ENCODE peak calls at places on chromosome 22, in four cellular contexts. One of them, this sample, is unnamed.

GRCh38 chr22:47551438-47551788 is 789.0 kb downstream of the TBC1D22A start:
- DNase-seq in B cell: no peak
- DNase-seq in endothelial cell: no peak
- DNase-seq in adrenal gland: no peak
- DNase-seq in this sample: no peak

GRCh38 chr22:25485626-25486545 is 78.6 kb upstream of the GRK3 start:
- DNase-seq in B cell: no peak
- DNase-seq in endothelial cell: no peak
- DNase-seq in adrenal gland: no peak
- DNase-seq in this sample: no peak

GRCh38 chr22:44520695-44521094 is 22.7 kb upstream of the RTL6 start:
- DNase-seq in B cell: no peak
- DNase-seq in endothelial cell: no peak
- DNase-seq in adrenal gland: no peak
- DNase-seq in this sample: no peak

GRCh38 chr22:47163876-47164513 is 401.5 kb downstream of the TBC1D22A start:
- DNase-seq in B cell: no peak
- DNase-seq in endothelial cell: no peak
- DNase-seq in adrenal gland: peak
- DNase-seq in this sample: no peak

GRCh38 chr22:44143596-44143995 is 37.1 kb upstream of the PARVG start:
- DNase-seq in B cell: no peak
- DNase-seq in endothelial cell: no peak
- DNase-seq in adrenal gland: no peak
- DNase-seq in this sample: no peak

GRCh38 chr22:23720855-23721254 is 30.0 kb downstream of the RGL4 start:
- DNase-seq in B cell: no peak
- DNase-seq in endothelial cell: no peak
- DNase-seq in adrenal gland: no peak
- DNase-seq in this sample: no peak

GRCh38 chr22:44024288-44024908 is at the start of gene PARVB:
- DNase-seq in B cell: peak
- DNase-seq in endothelial cell: peak
- DNase-seq in adrenal gland: peak
- DNase-seq in this sample: peak

GRCh38 chr22:50485221-50486131 is 1.2 kb upstream of the MIOX start:
- DNase-seq in B cell: no peak
- DNase-seq in endothelial cell: no peak
- DNase-seq in adrenal gland: peak
- DNase-seq in this sample: peak

GRCh38 chr22:32336185-32336603 is 21.5 kb upstream of the RFPL3 start:
- DNase-seq in B cell: no peak
- DNase-seq in endothelial cell: no peak
- DNase-seq in adrenal gland: no peak
- DNase-seq in this sample: no peak

GRCh38 chr22:48450188-48450825 is 1377.4 kb downstream of the BRD1 start:
- DNase-seq in B cell: no peak
- DNase-seq in endothelial cell: no peak
- DNase-seq in adrenal gland: no peak
- DNase-seq in this sample: no peak

GRCh38 chr22:27456696-27457503 is 344.7 kb downstream of the MN1 start:
- DNase-seq in B cell: no peak
- DNase-seq in endothelial cell: no peak
- DNase-seq in adrenal gland: no peak
- DNase-seq in this sample: no peak

GRCh38 chr22:16824718-16825687 is at the start of gene XKR3:
- DNase-seq in B cell: no peak
- DNase-seq in endothelial cell: no peak
- DNase-seq in adrenal gland: no peak
- DNase-seq in this sample: no peak

GRCh38 chr22:26669060-26669481 is 11.7 kb downstream of the MIAT start:
- DNase-seq in B cell: no peak
- DNase-seq in endothelial cell: peak
- DNase-seq in adrenal gland: no peak
- DNase-seq in this sample: peak

GRCh38 chr22:26194877-26195276 is 25.6 kb downstream of the SEZ6L start:
- DNase-seq in B cell: no peak
- DNase-seq in endothelial cell: no peak
- DNase-seq in adrenal gland: no peak
- DNase-seq in this sample: no peak

GRCh38 chr22:17576475-17576874 is 13.2 kb downstream of the SLC25A18 start:
- DNase-seq in B cell: no peak
- DNase-seq in endothelial cell: no peak
- DNase-seq in adrenal gland: no peak
- DNase-seq in this sample: no peak

GRCh38 chr22:47367107-47367690 is 604.7 kb downstream of the TBC1D22A start:
- DNase-seq in B cell: no peak
- DNase-seq in endothelial cell: no peak
- DNase-seq in adrenal gland: no peak
- DNase-seq in this sample: no peak

GRCh38 chr22:31501738-31502137 is 5.4 kb downstream of the SFI1 start:
- DNase-seq in B cell: no peak
- DNase-seq in endothelial cell: no peak
- DNase-seq in adrenal gland: no peak
- DNase-seq in this sample: no peak

GRCh38 chr22:28407645-28408044 is 272.0 kb downstream of the TTC28 start:
- DNase-seq in B cell: no peak
- DNase-seq in endothelial cell: no peak
- DNase-seq in adrenal gland: no peak
- DNase-seq in this sample: no peak

GRCh38 chr22:33620085-33620484 is 300.2 kb downstream of the LARGE1 start:
- DNase-seq in B cell: no peak
- DNase-seq in endothelial cell: no peak
- DNase-seq in adrenal gland: no peak
- DNase-seq in this sample: no peak

GRCh38 chr22:34847072-34847471 is 218.9 kb upstream of the ISX start:
- DNase-seq in B cell: no peak
- DNase-seq in endothelial cell: no peak
- DNase-seq in adrenal gland: no peak
- DNase-seq in this sample: no peak

GRCh38 chr22:40703174-40703573 is 23.9 kb downstream of the MCHR1 start:
- DNase-seq in B cell: no peak
- DNase-seq in endothelial cell: no peak
- DNase-seq in adrenal gland: no peak
- DNase-seq in this sample: no peak

GRCh38 chr22:25447689-25448434 is 116.6 kb upstream of the GRK3 start:
- DNase-seq in B cell: peak
- DNase-seq in endothelial cell: peak
- DNase-seq in adrenal gland: peak
- DNase-seq in this sample: peak

GRCh38 chr22:44031111-44031963 is 7.2 kb downstream of the PARVB start:
- DNase-seq in B cell: no peak
- DNase-seq in endothelial cell: no peak
- DNase-seq in adrenal gland: no peak
- DNase-seq in this sample: no peak

GRCh38 chr22:49765091-49765771 is 62.4 kb downstream of the BRD1 start:
- DNase-seq in B cell: no peak
- DNase-seq in endothelial cell: no peak
- DNase-seq in adrenal gland: no peak
- DNase-seq in this sample: peak

GRCh38 chr22:17734197-17734596 is 40.1 kb downstream of the BID start:
- DNase-seq in B cell: no peak
- DNase-seq in endothelial cell: no peak
- DNase-seq in adrenal gland: no peak
- DNase-seq in this sample: no peak

GRCh38 chr22:50250555-50251471 is at the start of gene HDAC10:
- DNase-seq in B cell: peak
- DNase-seq in endothelial cell: peak
- DNase-seq in adrenal gland: peak
- DNase-seq in this sample: peak

GRCh38 chr22:28075260-28075981 is 156.4 kb upstream of the PITPNB start:
- DNase-seq in B cell: no peak
- DNase-seq in endothelial cell: no peak
- DNase-seq in adrenal gland: peak
- DNase-seq in this sample: peak

GRCh38 chr22:35746946-35747703 is 29.5 kb downstream of the APOL5 start:
- DNase-seq in B cell: no peak
- DNase-seq in endothelial cell: no peak
- DNase-seq in adrenal gland: no peak
- DNase-seq in this sample: no peak

GRCh38 chr22:36541831-36542391 is 12.9 kb upstream of the EIF3D start:
- DNase-seq in B cell: no peak
- DNase-seq in endothelial cell: no peak
- DNase-seq in adrenal gland: peak
- DNase-seq in this sample: peak

GRCh38 chr22:19224985-19225384 is 46.4 kb upstream of the SLC25A1 start:
- DNase-seq in B cell: no peak
- DNase-seq in endothelial cell: no peak
- DNase-seq in adrenal gland: no peak
- DNase-seq in this sample: no peak

GRCh38 chr22:36577019-36577418 is 48.1 kb upstream of the EIF3D start:
- DNase-seq in B cell: no peak
- DNase-seq in endothelial cell: no peak
- DNase-seq in adrenal gland: no peak
- DNase-seq in this sample: no peak

GRCh38 chr22:17218341-17218740 is 894 bp downstream of the ADA2 start:
- DNase-seq in B cell: no peak
- DNase-seq in endothelial cell: no peak
- DNase-seq in adrenal gland: no peak
- DNase-seq in this sample: no peak

GRCh38 chr22:49391436-49391835 is 436.2 kb downstream of the BRD1 start:
- DNase-seq in B cell: no peak
- DNase-seq in endothelial cell: no peak
- DNase-seq in adrenal gland: no peak
- DNase-seq in this sample: no peak

GRCh38 chr22:49590381-49590780 is 237.3 kb downstream of the BRD1 start:
- DNase-seq in B cell: no peak
- DNase-seq in endothelial cell: no peak
- DNase-seq in adrenal gland: no peak
- DNase-seq in this sample: no peak

GRCh38 chr22:31829505-31829904 is 75.7 kb downstream of the DEPDC5 start:
- DNase-seq in B cell: no peak
- DNase-seq in endothelial cell: no peak
- DNase-seq in adrenal gland: peak
- DNase-seq in this sample: peak

GRCh38 chr22:30445438-30445936 is 19.9 kb downstream of the MTFP1 start:
- DNase-seq in B cell: no peak
- DNase-seq in endothelial cell: no peak
- DNase-seq in adrenal gland: peak
- DNase-seq in this sample: no peak
- TF ChIP-seq CTCF in B cell: peak
- TF ChIP-seq CTCF in endothelial cell: peak
- TF ChIP-seq CTCF in adrenal gland: no peak
- TF ChIP-seq CTCF in this sample: no peak

GRCh38 chr22:46131151-46131587 is 19.2 kb upstream of the PPARA start:
- DNase-seq in B cell: no peak
- DNase-seq in endothelial cell: peak
- DNase-seq in adrenal gland: no peak
- DNase-seq in this sample: no peak
- TF ChIP-seq CTCF in B cell: no peak
- TF ChIP-seq CTCF in endothelial cell: peak
- TF ChIP-seq CTCF in adrenal gland: no peak
- TF ChIP-seq CTCF in this sample: peak

GRCh38 chr22:42945027-42945426 is 69.9 kb downstream of the PACSIN2 start:
- DNase-seq in B cell: no peak
- DNase-seq in endothelial cell: no peak
- DNase-seq in adrenal gland: no peak
- DNase-seq in this sample: no peak
- TF ChIP-seq CTCF in B cell: no peak
- TF ChIP-seq CTCF in endothelial cell: no peak
- TF ChIP-seq CTCF in adrenal gland: no peak
- TF ChIP-seq CTCF in this sample: no peak

DNA sequence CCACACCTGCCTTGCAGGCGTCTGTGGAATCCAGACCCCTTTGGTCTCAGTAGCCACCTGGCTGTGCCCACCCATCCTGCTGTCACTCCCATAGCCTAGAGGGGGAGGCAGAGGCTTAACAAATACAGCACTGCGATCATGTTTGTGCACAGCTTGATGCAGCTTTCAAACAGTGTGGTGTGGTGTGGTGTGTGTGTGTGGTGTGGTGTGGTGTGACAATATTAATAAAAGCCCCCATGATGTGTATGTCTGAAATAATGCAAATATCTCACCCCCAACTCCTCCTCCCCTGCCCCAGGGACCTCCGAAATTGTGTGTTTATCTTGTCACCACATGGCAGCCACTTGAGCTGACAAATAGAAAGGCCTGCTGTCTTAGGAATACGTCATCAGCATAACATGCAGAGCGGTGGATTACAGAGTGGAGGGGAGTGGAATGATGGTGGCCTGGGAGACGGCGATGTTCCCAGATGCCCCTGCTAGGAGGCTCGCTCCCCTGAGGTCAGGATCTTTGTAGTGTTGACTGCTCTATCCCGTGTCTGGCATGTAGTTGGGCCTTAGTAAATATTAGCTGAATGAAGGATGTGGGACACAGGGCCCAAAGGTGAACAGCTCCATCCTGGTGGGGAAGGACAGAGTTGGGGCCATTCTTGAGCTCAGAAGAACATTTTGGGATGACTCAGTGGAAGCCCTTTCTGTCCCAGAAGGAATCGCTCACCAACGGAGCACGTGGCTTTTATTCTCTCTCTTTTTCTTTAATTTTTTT is 2.8 kb downstream of the PDXP start:
- DNase-seq in B cell: no peak
- DNase-seq in endothelial cell: no peak
- DNase-seq in adrenal gland: no peak
- DNase-seq in this sample: peak
- TF ChIP-seq CTCF in B cell: peak
- TF ChIP-seq CTCF in endothelial cell: no peak
- TF ChIP-seq CTCF in adrenal gland: peak
- TF ChIP-seq CTCF in this sample: peak

GRCh38 chr22:38936562-38936961 is 20.8 kb upstream of the APOBEC3A start:
- DNase-seq in B cell: no peak
- DNase-seq in endothelial cell: no peak
- DNase-seq in adrenal gland: no peak
- DNase-seq in this sample: no peak

GRCh38 chr22:38937541-38937940 is 19.9 kb upstream of the APOBEC3A start:
- DNase-seq in B cell: no peak
- DNase-seq in endothelial cell: no peak
- DNase-seq in adrenal gland: no peak
- DNase-seq in this sample: no peak

GRCh38 chr22:38935616-38936015 is 21.8 kb upstream of the APOBEC3A start:
- DNase-seq in B cell: no peak
- DNase-seq in endothelial cell: no peak
- DNase-seq in adrenal gland: no peak
- DNase-seq in this sample: no peak

GRCh38 chr22:38938221-38938620 is 19.2 kb upstream of the APOBEC3A start:
- DNase-seq in B cell: no peak
- DNase-seq in endothelial cell: no peak
- DNase-seq in adrenal gland: no peak
- DNase-seq in this sample: no peak

DNA sequence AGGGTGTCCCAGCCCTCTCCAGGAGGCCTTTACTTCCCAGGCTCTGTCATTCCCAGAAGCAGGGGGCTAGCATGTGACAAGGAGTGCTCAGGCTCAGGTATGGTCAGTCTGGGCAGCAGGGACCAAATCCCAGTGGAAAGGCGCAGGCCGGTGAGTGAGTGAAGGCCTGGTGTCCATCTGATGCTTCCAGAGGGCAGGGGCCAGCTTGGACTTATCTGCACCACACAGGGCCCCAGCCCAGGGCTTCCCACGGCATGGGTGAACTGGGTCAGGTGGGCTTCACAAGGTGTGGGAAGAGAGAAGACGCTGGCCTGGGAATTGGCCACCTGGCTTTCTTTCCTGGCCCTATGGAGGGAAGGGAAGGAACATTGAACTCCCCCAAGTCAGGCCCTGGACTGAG is 20.4 kb upstream of the APOBEC3A start:
- DNase-seq in B cell: no peak
- DNase-seq in endothelial cell: no peak
- DNase-seq in adrenal gland: no peak
- DNase-seq in this sample: no peak
- TF ChIP-seq CTCF in B cell: no peak
- TF ChIP-seq CTCF in endothelial cell: no peak
- TF ChIP-seq CTCF in adrenal gland: no peak
- TF ChIP-seq CTCF in this sample: no peak